ENCODE peak calls at places on chromosome 17, in five cellular contexts. S is prostate gland, Z is stomach, B is breast epithelium, F is GM12892. E is an unnamed sample.

GRCh38 chr17:79812969-79813825 is 16.3 kb upstream of the CBX8 start:
- DNase-seq in S (no peak), Z (no peak), B (no peak), F (no peak), E (no peak)

GRCh38 chr17:76467809-76468633 is 618 bp downstream of the AANAT start:
- DNase-seq in S (no peak), Z (no peak), B (no peak), F (no peak), E (no peak)

GRCh38 chr17:81922566-81923301 is 4.8 kb upstream of the SIRT7 start:
- DNase-seq in S (no peak), Z (no peak), B (no peak), F (no peak), E (no peak)

GRCh38 chr17:37759014-37759637 is 14.3 kb upstream of the HNF1B start:
- DNase-seq in S (no peak), Z (no peak), B (no peak), F (no peak), E (no peak)

GRCh38 chr17:64005734-64006167 is 7.6 kb downstream of the PRR29 start:
- DNase-seq in S (no peak), Z (peak), B (no peak), F (no peak), E (no peak)

GRCh38 chr17:53141280-53141679 is 681.4 kb upstream of the KIF2B start:
- DNase-seq in S (peak), Z (no peak), B (no peak), F (no peak), E (no peak)

GRCh38 chr17:44906010-44906646 is 6.9 kb upstream of the EFTUD2 start:
- DNase-seq in S (no peak), Z (no peak), B (no peak), F (no peak), E (no peak)

GRCh38 chr17:8968503-8968902 is 3.0 kb upstream of the PIK3R5 start:
- DNase-seq in S (no peak), Z (no peak), B (no peak), F (no peak), E (no peak)

GRCh38 chr17:82463391-82463790 is 4.8 kb downstream of the NARF start:
- DNase-seq in S (no peak), Z (no peak), B (no peak), F (no peak), E (no peak)

GRCh38 chr17:39671651-39672521 is 3.6 kb downstream of the PNMT start:
- DNase-seq in S (peak), Z (peak), B (no peak), F (no peak), E (no peak)

GRCh38 chr17:8964801-8965393 is 610 bp downstream of the PIK3R5 start:
- DNase-seq in S (no peak), Z (no peak), B (no peak), F (no peak), E (no peak)

GRCh38 chr17:68198931-68199836 is 48.7 kb upstream of the AMZ2 start:
- DNase-seq in S (no peak), Z (no peak), B (no peak), F (no peak), E (peak)

GRCh38 chr17:80071116-80071980 is 30.0 kb upstream of the GAA start:
- DNase-seq in S (peak), Z (peak), B (peak), F (no peak), E (no peak)

GRCh38 chr17:10183931-10184930 is 14.2 kb downstream of the GAS7 start:
- DNase-seq in S (no peak), Z (no peak), B (no peak), F (no peak), E (no peak)

GRCh38 chr17:64773836-64774761 is 112.0 kb upstream of the SMURF2 start:
- DNase-seq in S (peak), Z (peak), B (peak), F (no peak), E (no peak)

GRCh38 chr17:68101992-68102758 is 66.6 kb downstream of the KPNA2 start:
- DNase-seq in S (peak), Z (peak), B (peak), F (no peak), E (peak)

GRCh38 chr17:61996916-61997605 is 68.0 kb downstream of the MED13 start:
- DNase-seq in S (no peak), Z (no peak), B (no peak), F (no peak), E (no peak)

GRCh38 chr17:62001105-62001504 is 64.0 kb downstream of the MED13 start:
- DNase-seq in S (no peak), Z (no peak), B (no peak), F (no peak), E (no peak)

GRCh38 chr17:62000186-62000585 is 64.9 kb downstream of the MED13 start:
- DNase-seq in S (no peak), Z (no peak), B (no peak), F (no peak), E (no peak)

GRCh38 chr17:61997649-61998048 is 67.4 kb downstream of the MED13 start:
- DNase-seq in S (peak), Z (no peak), B (no peak), F (no peak), E (no peak)
- TF ChIP-seq POLR2AphosphoS5 in S (peak), Z (no peak), B (no peak), F (no peak), E (no peak)

DNA sequence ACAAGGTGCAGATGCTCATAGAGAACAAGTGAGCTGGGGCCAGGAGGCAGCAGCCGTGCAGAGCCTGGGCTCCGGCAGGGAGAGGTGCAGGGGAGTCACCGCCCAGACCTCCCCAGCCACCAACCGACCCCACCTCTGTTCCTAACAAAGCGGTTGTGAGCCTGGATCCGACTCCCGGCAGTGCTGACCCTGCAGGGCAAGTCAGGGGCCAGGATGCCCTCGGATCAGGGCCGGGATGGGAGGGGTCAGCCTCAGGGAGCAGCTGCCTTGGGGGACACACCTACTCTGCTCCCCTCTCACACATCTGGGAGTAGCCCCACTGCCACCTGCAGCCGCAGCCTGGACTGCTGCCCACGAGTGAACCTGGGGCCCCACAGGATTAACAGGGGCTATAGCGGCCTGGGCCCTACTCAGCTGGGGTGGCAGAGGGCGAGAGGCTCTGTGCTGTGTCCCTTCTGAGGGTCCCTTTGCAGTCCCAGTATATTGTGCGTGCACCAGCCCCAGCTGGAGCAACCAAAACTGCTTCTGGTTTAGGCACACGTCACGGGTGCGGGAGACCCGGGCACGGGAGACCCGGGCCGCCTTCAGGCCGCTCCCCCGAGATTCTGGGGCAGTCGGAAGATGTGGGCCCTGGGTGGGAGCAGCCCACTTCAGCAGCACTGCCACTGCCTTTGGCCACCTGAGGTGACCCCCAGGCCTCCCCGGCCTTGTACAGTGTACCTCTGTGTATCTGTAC is 21.2 kb downstream of the MNT start:
- DNase-seq in S (no peak), Z (no peak), B (no peak), F (no peak), E (no peak)
- TF ChIP-seq POLR2A in S (no peak), Z (no peak), B (no peak), F (no peak), E (no peak)

GRCh38 chr17:47945080-47945479 is 3.7 kb downstream of the PNPO start:
- DNase-seq in S (no peak), Z (no peak), B (no peak), F (no peak), E (no peak)

GRCh38 chr17:47941998-47942490 is 673 bp downstream of the PNPO start:
- DNase-seq in S (no peak), Z (no peak), B (no peak), F (no peak), E (no peak)

GRCh38 chr17:47942568-47942967 is 1.2 kb downstream of the PNPO start:
- DNase-seq in S (no peak), Z (no peak), B (no peak), F (no peak), E (no peak)

GRCh38 chr17:47937915-47938314 is 3.5 kb upstream of the PNPO start:
- DNase-seq in S (no peak), Z (no peak), B (no peak), F (no peak), E (no peak)

DNA sequence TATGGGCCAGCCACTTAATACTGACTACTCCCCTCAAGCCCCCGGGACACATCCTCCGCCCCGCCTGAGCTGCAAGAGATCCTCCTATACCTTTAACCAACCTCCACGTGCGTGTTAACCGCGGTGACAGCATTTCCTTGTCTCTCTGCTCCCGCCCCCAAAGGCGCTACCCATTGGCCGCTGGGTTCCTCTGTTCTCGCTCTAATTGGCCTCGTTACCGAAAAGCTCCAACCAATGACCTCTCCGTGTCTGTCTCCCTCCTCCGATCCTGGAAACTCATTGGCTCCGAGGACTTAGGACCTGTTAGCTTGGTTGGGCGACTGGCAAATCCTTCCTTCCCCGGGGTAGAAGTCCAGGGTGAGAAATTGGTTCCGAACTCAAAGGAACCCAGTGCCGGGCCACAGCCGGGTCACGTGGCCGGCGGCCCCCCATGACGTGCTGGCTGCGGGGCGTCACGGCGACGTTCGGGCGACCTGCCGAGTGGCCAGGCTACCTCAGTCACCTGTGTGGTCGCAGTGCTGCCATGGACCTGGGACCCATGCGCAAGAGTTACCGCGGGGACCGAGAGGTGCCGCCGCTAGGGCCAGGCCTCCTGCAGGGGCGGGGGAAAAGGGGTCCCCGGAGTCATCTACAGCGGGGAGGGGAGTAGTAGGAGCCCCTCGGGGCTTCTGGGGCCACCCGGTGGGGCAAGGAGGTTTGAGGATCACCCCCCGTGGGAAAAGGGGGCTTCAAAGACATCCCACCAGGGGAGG is at the start of gene PNPO:
- DNase-seq in S (peak), Z (peak), B (peak), F (peak), E (peak)
- TF ChIP-seq POLR2AphosphoS5 in S (peak), Z (peak), B (peak), F (no peak), E (no peak)

DNA sequence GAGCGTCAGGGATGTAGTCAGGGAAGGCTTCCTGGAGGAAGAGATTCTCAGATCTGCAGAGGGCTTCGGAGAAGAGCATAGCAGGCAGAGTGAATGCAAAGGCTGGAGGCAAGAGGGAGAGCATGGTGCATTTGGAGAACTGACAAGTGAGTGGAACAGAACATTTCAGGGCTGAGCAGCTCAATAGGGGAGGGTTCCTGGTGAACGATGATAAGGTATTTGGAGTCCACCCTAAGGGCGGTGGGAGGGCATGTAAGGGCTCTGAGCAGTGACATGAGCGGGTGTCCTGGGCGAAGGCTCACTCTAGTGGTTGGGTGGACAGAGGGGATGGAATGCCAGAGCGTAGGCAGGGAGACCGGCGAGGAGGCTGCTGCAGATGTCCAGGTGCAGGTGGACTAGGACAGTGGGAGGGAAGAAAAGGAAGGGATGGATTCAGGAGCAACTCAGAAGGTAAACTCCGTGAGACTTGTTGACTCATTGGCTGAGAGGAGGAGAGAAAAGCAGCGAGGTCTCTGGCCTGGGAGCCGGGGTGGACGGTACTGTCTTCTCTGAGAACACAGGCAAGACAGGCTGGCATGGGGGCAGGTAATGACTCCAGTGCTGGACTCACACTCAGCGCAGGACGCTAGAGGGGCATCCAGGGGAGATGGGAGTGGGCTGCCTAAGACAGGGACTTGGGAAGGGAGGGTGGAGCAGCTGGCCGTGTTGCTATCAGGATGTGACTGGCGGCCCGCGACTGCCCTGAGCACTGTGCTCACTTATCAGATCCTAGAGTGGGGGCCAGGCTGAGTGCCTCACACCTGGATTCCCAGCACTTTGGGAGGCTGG is 1.4 kb upstream of the PITPNA start:
- DNase-seq in S (no peak), Z (no peak), B (no peak), F (no peak), E (no peak)
- TF ChIP-seq POLR2A in S (no peak), Z (no peak), B (no peak), F (no peak), E (no peak)

GRCh38 chr17:4908711-4909496 is 6.0 kb upstream of the CHRNE start:
- DNase-seq in S (peak), Z (peak), B (peak), F (peak), E (peak)
- TF ChIP-seq POLR2AphosphoS5 in S (peak), Z (no peak), B (peak), F (no peak), E (no peak)

DNA sequence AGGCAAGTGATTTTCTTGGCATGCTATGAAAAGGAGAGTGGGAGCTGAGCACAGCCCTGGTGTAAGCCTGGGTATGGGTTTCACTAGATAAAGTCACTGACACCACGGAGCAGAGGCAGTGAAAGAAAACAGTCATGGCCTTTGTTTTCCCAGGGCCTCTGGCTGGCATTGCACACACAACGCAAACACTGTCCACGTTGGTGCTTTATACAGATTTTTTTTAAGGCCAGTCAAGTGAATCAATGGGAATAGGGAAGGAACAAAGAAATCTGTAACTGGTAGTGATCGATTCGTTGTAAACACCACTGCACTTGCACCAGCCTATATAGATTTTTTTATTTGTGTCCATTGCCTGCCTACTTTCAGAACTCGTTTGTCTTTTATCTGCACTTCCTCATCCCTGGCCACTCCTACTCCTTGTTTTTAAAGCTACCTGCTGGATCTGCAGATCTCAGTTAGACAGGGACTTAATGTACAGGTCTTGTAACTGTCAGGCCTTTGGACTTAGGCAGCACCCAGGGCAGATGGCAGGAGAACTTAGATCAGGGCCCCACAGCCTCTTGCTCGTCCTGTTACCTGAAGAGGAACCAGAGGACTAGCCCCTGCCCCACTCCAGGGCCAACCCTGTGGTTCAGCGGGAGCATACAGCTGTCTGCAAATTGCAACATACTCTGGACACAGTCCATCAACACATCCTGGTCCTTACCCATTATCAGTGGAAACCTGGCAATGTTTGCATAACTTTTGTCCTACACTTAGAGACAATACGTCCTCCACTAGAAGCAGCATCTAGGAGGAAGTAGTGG is 10.6 kb upstream of the TMIGD1 start:
- DNase-seq in S (peak), Z (peak), B (peak), F (no peak), E (no peak)
- TF ChIP-seq POLR2A in S (no peak), Z (no peak), B (no peak), F (no peak), E (no peak)

DNA sequence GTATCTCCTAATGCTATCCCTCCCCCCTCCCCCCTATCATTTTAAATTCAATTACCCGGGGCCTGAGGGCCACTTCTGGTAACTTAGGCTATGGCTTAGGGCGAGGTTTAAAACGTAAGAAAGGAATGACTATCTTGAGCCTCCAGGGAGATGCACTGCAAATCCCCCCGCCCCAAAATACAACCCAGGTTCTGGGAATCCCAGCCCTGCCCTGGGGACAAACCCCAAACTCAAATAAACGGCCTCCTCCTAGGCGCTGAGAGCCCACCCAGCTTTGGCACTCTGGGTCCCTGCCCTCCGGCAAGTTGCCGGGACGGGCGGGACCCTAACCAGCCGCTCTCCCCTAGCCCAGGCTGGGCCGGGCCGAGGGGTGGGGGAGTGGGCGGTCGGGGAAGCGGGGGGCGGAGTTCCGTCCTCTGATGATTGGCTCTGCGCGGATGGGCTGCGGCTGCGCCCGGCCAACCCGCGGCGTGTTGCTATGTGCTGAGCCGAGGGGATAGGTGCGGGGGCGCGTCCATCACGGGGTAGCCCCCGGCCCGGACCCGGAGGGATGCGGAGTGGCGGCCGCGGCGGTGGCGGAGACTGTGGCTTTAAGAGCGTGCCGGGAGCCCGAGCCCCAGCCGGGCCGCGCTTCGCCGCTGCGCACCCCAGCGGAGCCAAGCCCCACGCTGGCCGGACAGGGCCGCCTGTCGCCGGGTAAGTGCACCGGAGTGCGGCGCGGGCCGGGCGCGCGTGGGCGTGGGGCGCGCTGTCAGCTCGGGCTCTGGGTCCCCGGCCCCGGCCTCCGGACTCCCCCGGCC is at the start of gene YPEL2:
- DNase-seq in S (peak), Z (peak), B (peak), F (peak), E (peak)
- TF ChIP-seq POLR2AphosphoS5 in S (peak), Z (peak), B (peak), F (no peak), E (no peak)

GRCh38 chr17:50505731-50506130 is 2.5 kb upstream of the MYCBPAP start:
- DNase-seq in S (no peak), Z (no peak), B (no peak), F (no peak), E (no peak)

GRCh38 chr17:50506298-50506697 is 1.9 kb upstream of the MYCBPAP start:
- DNase-seq in S (no peak), Z (no peak), B (no peak), F (no peak), E (no peak)

GRCh38 chr17:50508573-50509460 is 578 bp downstream of the MYCBPAP start:
- DNase-seq in S (no peak), Z (no peak), B (no peak), F (no peak), E (no peak)

GRCh38 chr17:50511058-50511457 is 2.8 kb downstream of the MYCBPAP start:
- DNase-seq in S (no peak), Z (no peak), B (no peak), F (peak), E (peak)

GRCh38 chr17:50507871-50508572 is at the start of gene MYCBPAP:
- DNase-seq in S (peak), Z (peak), B (peak), F (peak), E (peak)
- TF ChIP-seq POLR2A in S (peak), Z (no peak), B (no peak), F (peak), E (peak)

DNA sequence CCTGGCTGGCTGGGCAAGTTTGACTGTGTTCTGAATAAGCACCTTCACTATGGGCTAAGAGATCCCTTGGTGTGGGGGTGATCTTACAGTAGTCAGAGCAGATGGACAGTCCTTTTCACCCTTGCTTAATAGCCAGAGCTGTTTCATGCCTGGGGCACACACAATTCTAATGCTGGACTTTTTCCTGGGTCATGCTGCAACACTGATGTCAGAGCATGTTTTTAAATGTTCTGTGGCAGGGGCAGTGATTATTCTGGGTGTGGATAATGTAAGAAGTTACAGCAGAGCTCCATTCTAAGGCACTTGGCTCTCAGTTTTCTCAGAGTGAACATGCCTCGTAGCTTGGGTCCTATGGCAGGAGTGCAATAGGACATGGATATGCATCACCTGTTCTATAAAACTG is 4.0 kb upstream of the CD68 start:
- DNase-seq in S (no peak), Z (no peak), B (no peak), F (no peak), E (no peak)
- TF ChIP-seq POLR2AphosphoS5 in S (no peak), Z (no peak), B (no peak), F (peak), E (peak)

E was measured in GM12891.